ENCODE peak calls at places on chromosomes 13 and 19, in eight cellular contexts. One of them, this sample, is unnamed.

GRCh38 chr13:46578590-46578975 is 25.6 kb downstream of the LRCH1 start:
- DNase-seq in GM23338: no peak
- DNase-seq in fibroblast of lung: no peak
- DNase-seq in left lung: no peak
- DNase-seq in ureter: no peak
- DNase-seq in dermis blood vessel endothelial cell: no peak
- DNase-seq in effector CD4-positive, alpha-beta T cell: no peak
- DNase-seq in adrenal gland: no peak
- DNase-seq in this sample: no peak

GRCh38 chr13:44734204-44734707 is 158.1 kb upstream of the TSC22D1 start:
- DNase-seq in left lung: peak
- DNase-seq in GM23338: no peak
- DNase-seq in dermis blood vessel endothelial cell: no peak
- DNase-seq in ureter: no peak
- DNase-seq in effector CD4-positive, alpha-beta T cell: no peak
- DNase-seq in fibroblast of lung: peak
- DNase-seq in adrenal gland: peak
- DNase-seq in this sample: no peak

GRCh38 chr13:44188257-44188656 is 185.4 kb upstream of the SERP2 start:
- DNase-seq in dermis blood vessel endothelial cell: no peak
- DNase-seq in ureter: no peak
- DNase-seq in adrenal gland: no peak
- DNase-seq in GM23338: no peak
- DNase-seq in left lung: no peak
- DNase-seq in fibroblast of lung: peak
- DNase-seq in effector CD4-positive, alpha-beta T cell: no peak
- DNase-seq in this sample: no peak

GRCh38 chr13:73171242-73171641 is 112.4 kb downstream of the KLF5 start:
- DNase-seq in ureter: no peak
- DNase-seq in left lung: no peak
- DNase-seq in dermis blood vessel endothelial cell: no peak
- DNase-seq in adrenal gland: no peak
- DNase-seq in effector CD4-positive, alpha-beta T cell: no peak
- DNase-seq in fibroblast of lung: no peak
- DNase-seq in GM23338: no peak
- DNase-seq in this sample: no peak

GRCh38 chr19:46975011-46975917 is 44.4 kb upstream of the NPAS1 start:
- DNase-seq in adrenal gland: no peak
- DNase-seq in GM23338: no peak
- DNase-seq in fibroblast of lung: peak
- DNase-seq in ureter: no peak
- DNase-seq in effector CD4-positive, alpha-beta T cell: no peak
- DNase-seq in left lung: no peak
- DNase-seq in dermis blood vessel endothelial cell: peak
- DNase-seq in this sample: no peak

GRCh38 chr13:51785592-51786424 is 18.2 kb downstream of the DHRS12 start:
- DNase-seq in effector CD4-positive, alpha-beta T cell: no peak
- DNase-seq in GM23338: no peak
- DNase-seq in fibroblast of lung: peak
- DNase-seq in adrenal gland: no peak
- DNase-seq in ureter: peak
- DNase-seq in dermis blood vessel endothelial cell: no peak
- DNase-seq in left lung: no peak
- DNase-seq in this sample: peak

GRCh38 chr13:29294869-29295268 is 300.6 kb downstream of the SLC7A1 start:
- DNase-seq in fibroblast of lung: no peak
- DNase-seq in left lung: no peak
- DNase-seq in dermis blood vessel endothelial cell: no peak
- DNase-seq in GM23338: no peak
- DNase-seq in ureter: no peak
- DNase-seq in effector CD4-positive, alpha-beta T cell: no peak
- DNase-seq in adrenal gland: no peak
- DNase-seq in this sample: no peak

GRCh38 chr13:42007844-42008243 is 40.6 kb upstream of the DGKH start:
- DNase-seq in GM23338: no peak
- DNase-seq in effector CD4-positive, alpha-beta T cell: no peak
- DNase-seq in dermis blood vessel endothelial cell: no peak
- DNase-seq in fibroblast of lung: peak
- DNase-seq in left lung: no peak
- DNase-seq in ureter: no peak
- DNase-seq in adrenal gland: no peak
- DNase-seq in this sample: no peak

GRCh38 chr19:17718467-17718987 is 753 bp upstream of the MAP1S start:
- DNase-seq in ureter: no peak
- DNase-seq in dermis blood vessel endothelial cell: no peak
- DNase-seq in fibroblast of lung: no peak
- DNase-seq in left lung: no peak
- DNase-seq in GM23338: no peak
- DNase-seq in adrenal gland: no peak
- DNase-seq in effector CD4-positive, alpha-beta T cell: no peak
- DNase-seq in this sample: no peak

GRCh38 chr13:63012016-63012415 is 1596.4 kb upstream of the PCDH20 start:
- DNase-seq in left lung: no peak
- DNase-seq in ureter: no peak
- DNase-seq in fibroblast of lung: no peak
- DNase-seq in adrenal gland: no peak
- DNase-seq in GM23338: no peak
- DNase-seq in dermis blood vessel endothelial cell: no peak
- DNase-seq in effector CD4-positive, alpha-beta T cell: no peak
- DNase-seq in this sample: no peak

GRCh38 chr19:55165952-55166529 is 372 bp downstream of the DNAAF3 start:
- DNase-seq in GM23338: peak
- DNase-seq in adrenal gland: peak
- DNase-seq in left lung: peak
- DNase-seq in dermis blood vessel endothelial cell: peak
- DNase-seq in effector CD4-positive, alpha-beta T cell: peak
- DNase-seq in ureter: peak
- DNase-seq in fibroblast of lung: peak
- DNase-seq in this sample: no peak

GRCh38 chr13:76335463-76335862 is 550.7 kb downstream of the KCTD12 start:
- DNase-seq in GM23338: no peak
- DNase-seq in adrenal gland: no peak
- DNase-seq in left lung: no peak
- DNase-seq in ureter: no peak
- DNase-seq in effector CD4-positive, alpha-beta T cell: no peak
- DNase-seq in fibroblast of lung: no peak
- DNase-seq in dermis blood vessel endothelial cell: no peak
- DNase-seq in this sample: no peak

GRCh38 chr13:33349314-33349995 is 63.9 kb upstream of the STARD13 start:
- DNase-seq in GM23338: peak
- DNase-seq in left lung: no peak
- DNase-seq in dermis blood vessel endothelial cell: peak
- DNase-seq in effector CD4-positive, alpha-beta T cell: no peak
- DNase-seq in adrenal gland: peak
- DNase-seq in ureter: peak
- DNase-seq in fibroblast of lung: no peak
- DNase-seq in this sample: no peak

GRCh38 chr19:57850553-57851017 is 926 bp downstream of the ZNF587 start:
- DNase-seq in left lung: no peak
- DNase-seq in effector CD4-positive, alpha-beta T cell: no peak
- DNase-seq in fibroblast of lung: peak
- DNase-seq in ureter: no peak
- DNase-seq in GM23338: peak
- DNase-seq in dermis blood vessel endothelial cell: peak
- DNase-seq in adrenal gland: no peak
- DNase-seq in this sample: no peak

GRCh38 chr13:90205081-90205480 is 1142.4 kb upstream of the MIR17HG start:
- DNase-seq in GM23338: no peak
- DNase-seq in effector CD4-positive, alpha-beta T cell: no peak
- DNase-seq in dermis blood vessel endothelial cell: no peak
- DNase-seq in left lung: no peak
- DNase-seq in fibroblast of lung: no peak
- DNase-seq in ureter: no peak
- DNase-seq in adrenal gland: no peak
- DNase-seq in this sample: no peak

GRCh38 chr13:111303559-111303958 is 16.9 kb upstream of the TEX29 start:
- DNase-seq in fibroblast of lung: no peak
- DNase-seq in dermis blood vessel endothelial cell: no peak
- DNase-seq in ureter: no peak
- DNase-seq in GM23338: no peak
- DNase-seq in adrenal gland: no peak
- DNase-seq in left lung: peak
- DNase-seq in effector CD4-positive, alpha-beta T cell: no peak
- DNase-seq in this sample: no peak

GRCh38 chr19:3516675-3517207 is 10.6 kb downstream of the FZR1 start:
- DNase-seq in adrenal gland: peak
- DNase-seq in ureter: no peak
- DNase-seq in dermis blood vessel endothelial cell: peak
- DNase-seq in GM23338: no peak
- DNase-seq in fibroblast of lung: no peak
- DNase-seq in effector CD4-positive, alpha-beta T cell: peak
- DNase-seq in left lung: no peak
- DNase-seq in this sample: no peak

GRCh38 chr19:37353968-37354367 is 16.9 kb upstream of the ZNF527 start:
- DNase-seq in adrenal gland: no peak
- DNase-seq in dermis blood vessel endothelial cell: no peak
- DNase-seq in fibroblast of lung: no peak
- DNase-seq in left lung: no peak
- DNase-seq in effector CD4-positive, alpha-beta T cell: no peak
- DNase-seq in GM23338: no peak
- DNase-seq in ureter: no peak
- DNase-seq in this sample: no peak

GRCh38 chr13:21225841-21226581 is 49.6 kb downstream of the MRPL57 start:
- DNase-seq in dermis blood vessel endothelial cell: no peak
- DNase-seq in left lung: no peak
- DNase-seq in ureter: no peak
- DNase-seq in effector CD4-positive, alpha-beta T cell: no peak
- DNase-seq in adrenal gland: no peak
- DNase-seq in GM23338: no peak
- DNase-seq in fibroblast of lung: no peak
- DNase-seq in this sample: no peak

GRCh38 chr13:110444226-110444653 is 117.3 kb downstream of the RAB20 start:
- DNase-seq in fibroblast of lung: peak
- DNase-seq in adrenal gland: peak
- DNase-seq in ureter: no peak
- DNase-seq in left lung: no peak
- DNase-seq in effector CD4-positive, alpha-beta T cell: no peak
- DNase-seq in GM23338: no peak
- DNase-seq in dermis blood vessel endothelial cell: no peak
- DNase-seq in this sample: no peak

GRCh38 chr13:36124236-36124822 is 6.9 kb downstream of the DCLK1 start:
- DNase-seq in effector CD4-positive, alpha-beta T cell: no peak
- DNase-seq in dermis blood vessel endothelial cell: no peak
- DNase-seq in fibroblast of lung: peak
- DNase-seq in GM23338: no peak
- DNase-seq in ureter: peak
- DNase-seq in adrenal gland: peak
- DNase-seq in left lung: no peak
- DNase-seq in this sample: no peak

GRCh38 chr19:47813304-47813994 is 8.3 kb upstream of the CRX start:
- DNase-seq in ureter: peak
- DNase-seq in fibroblast of lung: peak
- DNase-seq in dermis blood vessel endothelial cell: peak
- DNase-seq in left lung: peak
- DNase-seq in effector CD4-positive, alpha-beta T cell: peak
- DNase-seq in GM23338: peak
- DNase-seq in adrenal gland: peak
- DNase-seq in this sample: peak

GRCh38 chr13:99275093-99275469 is 16.9 kb upstream of the GPR18 start:
- DNase-seq in adrenal gland: no peak
- DNase-seq in left lung: no peak
- DNase-seq in GM23338: no peak
- DNase-seq in fibroblast of lung: peak
- DNase-seq in ureter: no peak
- DNase-seq in dermis blood vessel endothelial cell: peak
- DNase-seq in effector CD4-positive, alpha-beta T cell: peak
- DNase-seq in this sample: no peak

GRCh38 chr19:56751078-56751489 is 79.5 kb upstream of the ZNF835 start:
- DNase-seq in fibroblast of lung: no peak
- DNase-seq in GM23338: no peak
- DNase-seq in effector CD4-positive, alpha-beta T cell: no peak
- DNase-seq in dermis blood vessel endothelial cell: no peak
- DNase-seq in left lung: no peak
- DNase-seq in ureter: no peak
- DNase-seq in adrenal gland: peak
- DNase-seq in this sample: no peak

GRCh38 chr13:31824705-31825512 is 85.6 kb downstream of the RXFP2 start:
- DNase-seq in GM23338: no peak
- DNase-seq in fibroblast of lung: peak
- DNase-seq in dermis blood vessel endothelial cell: no peak
- DNase-seq in ureter: no peak
- DNase-seq in adrenal gland: no peak
- DNase-seq in effector CD4-positive, alpha-beta T cell: no peak
- DNase-seq in left lung: no peak
- DNase-seq in this sample: no peak

GRCh38 chr19:16943942-16944625 is 55.3 kb downstream of the F2RL3 start:
- DNase-seq in effector CD4-positive, alpha-beta T cell: no peak
- DNase-seq in ureter: no peak
- DNase-seq in GM23338: no peak
- DNase-seq in dermis blood vessel endothelial cell: no peak
- DNase-seq in left lung: no peak
- DNase-seq in adrenal gland: no peak
- DNase-seq in fibroblast of lung: no peak
- DNase-seq in this sample: no peak

GRCh38 chr19:54430306-54431254 is 15.3 kb downstream of the TTYH1 start:
- DNase-seq in effector CD4-positive, alpha-beta T cell: no peak
- DNase-seq in fibroblast of lung: no peak
- DNase-seq in GM23338: peak
- DNase-seq in adrenal gland: peak
- DNase-seq in ureter: no peak
- DNase-seq in left lung: peak
- DNase-seq in dermis blood vessel endothelial cell: peak
- DNase-seq in this sample: no peak

This sample was measured in NCI-H187 treated with DMSO at 0.1 percent for 48 hours.